ENCODE peak calls at places on chromosomes 7 and 10, in nine cellular contexts. One of them, this sample, is unnamed.

GRCh38 chr7:153090209-153090608 is 330.7 kb downstream of the ACTR3B start:
- DNase-seq in NCI-H1092: no peak
- DNase-seq in NCI-H748 treated with DMSO at 0.1 percent for 48 hours: no peak
- DNase-seq in effector memory CD8-positive, alpha-beta T cell: no peak
- DNase-seq in AG10803: no peak
- DNase-seq in neural crest cell: no peak
- DNase-seq in stimulated activated CD4-positive, alpha-beta T cell treated with anti-CD3 and anti-CD28 coated beads, TNF-alpha, amount 100 ng/mL, for 24 hours: no peak
- DNase-seq in renal cortical epithelial cell: no peak
- DNase-seq in GM10248: no peak
- DNase-seq in this sample: no peak

GRCh38 chr10:116783011-116783655 is 40.8 kb upstream of the HSPA12A start:
- DNase-seq in effector memory CD8-positive, alpha-beta T cell: no peak
- DNase-seq in neural crest cell: no peak
- DNase-seq in renal cortical epithelial cell: peak
- DNase-seq in stimulated activated CD4-positive, alpha-beta T cell treated with anti-CD3 and anti-CD28 coated beads, TNF-alpha, amount 100 ng/mL, for 24 hours: no peak
- DNase-seq in GM10248: no peak
- DNase-seq in AG10803: peak
- DNase-seq in NCI-H748 treated with DMSO at 0.1 percent for 48 hours: no peak
- DNase-seq in NCI-H1092: no peak
- DNase-seq in this sample: no peak

GRCh38 chr7:774161-775109 is 47.4 kb upstream of the PRKAR1B start:
- DNase-seq in NCI-H1092: no peak
- DNase-seq in stimulated activated CD4-positive, alpha-beta T cell treated with anti-CD3 and anti-CD28 coated beads, TNF-alpha, amount 100 ng/mL, for 24 hours: peak
- DNase-seq in GM10248: peak
- DNase-seq in renal cortical epithelial cell: no peak
- DNase-seq in AG10803: peak
- DNase-seq in effector memory CD8-positive, alpha-beta T cell: peak
- DNase-seq in neural crest cell: peak
- DNase-seq in NCI-H748 treated with DMSO at 0.1 percent for 48 hours: peak
- DNase-seq in this sample: no peak

GRCh38 chr7:69967152-69967591 is 368.9 kb downstream of the AUTS2 start:
- DNase-seq in NCI-H1092: peak
- DNase-seq in NCI-H748 treated with DMSO at 0.1 percent for 48 hours: no peak
- DNase-seq in neural crest cell: peak
- DNase-seq in stimulated activated CD4-positive, alpha-beta T cell treated with anti-CD3 and anti-CD28 coated beads, TNF-alpha, amount 100 ng/mL, for 24 hours: no peak
- DNase-seq in AG10803: peak
- DNase-seq in effector memory CD8-positive, alpha-beta T cell: no peak
- DNase-seq in renal cortical epithelial cell: peak
- DNase-seq in GM10248: no peak
- DNase-seq in this sample: no peak

GRCh38 chr7:24786941-24787340 is 29.7 kb upstream of the GSDME start:
- DNase-seq in GM10248: no peak
- DNase-seq in renal cortical epithelial cell: peak
- DNase-seq in neural crest cell: no peak
- DNase-seq in stimulated activated CD4-positive, alpha-beta T cell treated with anti-CD3 and anti-CD28 coated beads, TNF-alpha, amount 100 ng/mL, for 24 hours: no peak
- DNase-seq in effector memory CD8-positive, alpha-beta T cell: no peak
- DNase-seq in NCI-H748 treated with DMSO at 0.1 percent for 48 hours: no peak
- DNase-seq in NCI-H1092: no peak
- DNase-seq in AG10803: peak
- DNase-seq in this sample: no peak

GRCh38 chr7:94350729-94351128 is 44.0 kb upstream of the COL1A2 start:
- DNase-seq in renal cortical epithelial cell: no peak
- DNase-seq in GM10248: no peak
- DNase-seq in stimulated activated CD4-positive, alpha-beta T cell treated with anti-CD3 and anti-CD28 coated beads, TNF-alpha, amount 100 ng/mL, for 24 hours: no peak
- DNase-seq in NCI-H748 treated with DMSO at 0.1 percent for 48 hours: peak
- DNase-seq in NCI-H1092: peak
- DNase-seq in neural crest cell: no peak
- DNase-seq in AG10803: no peak
- DNase-seq in effector memory CD8-positive, alpha-beta T cell: no peak
- DNase-seq in this sample: no peak

GRCh38 chr10:21194510-21194993 is 297.4 kb upstream of the NEBL start:
- DNase-seq in NCI-H1092: no peak
- DNase-seq in GM10248: no peak
- DNase-seq in stimulated activated CD4-positive, alpha-beta T cell treated with anti-CD3 and anti-CD28 coated beads, TNF-alpha, amount 100 ng/mL, for 24 hours: no peak
- DNase-seq in NCI-H748 treated with DMSO at 0.1 percent for 48 hours: peak
- DNase-seq in renal cortical epithelial cell: peak
- DNase-seq in effector memory CD8-positive, alpha-beta T cell: no peak
- DNase-seq in AG10803: no peak
- DNase-seq in neural crest cell: no peak
- DNase-seq in this sample: no peak

GRCh38 chr10:30392564-30392990 is 41.4 kb upstream of the MAP3K8 start:
- DNase-seq in effector memory CD8-positive, alpha-beta T cell: peak
- DNase-seq in NCI-H1092: peak
- DNase-seq in stimulated activated CD4-positive, alpha-beta T cell treated with anti-CD3 and anti-CD28 coated beads, TNF-alpha, amount 100 ng/mL, for 24 hours: peak
- DNase-seq in GM10248: peak
- DNase-seq in AG10803: peak
- DNase-seq in neural crest cell: peak
- DNase-seq in NCI-H748 treated with DMSO at 0.1 percent for 48 hours: peak
- DNase-seq in renal cortical epithelial cell: peak
- DNase-seq in this sample: no peak

GRCh38 chr10:96236090-96236478 is 35.3 kb downstream of the BLNK start:
- DNase-seq in effector memory CD8-positive, alpha-beta T cell: no peak
- DNase-seq in neural crest cell: no peak
- DNase-seq in GM10248: no peak
- DNase-seq in stimulated activated CD4-positive, alpha-beta T cell treated with anti-CD3 and anti-CD28 coated beads, TNF-alpha, amount 100 ng/mL, for 24 hours: no peak
- DNase-seq in renal cortical epithelial cell: no peak
- DNase-seq in NCI-H748 treated with DMSO at 0.1 percent for 48 hours: no peak
- DNase-seq in NCI-H1092: no peak
- DNase-seq in AG10803: no peak
- DNase-seq in this sample: no peak

GRCh38 chr7:158495780-158496179 is 91.8 kb downstream of the PTPRN2 start:
- DNase-seq in NCI-H748 treated with DMSO at 0.1 percent for 48 hours: peak
- DNase-seq in stimulated activated CD4-positive, alpha-beta T cell treated with anti-CD3 and anti-CD28 coated beads, TNF-alpha, amount 100 ng/mL, for 24 hours: no peak
- DNase-seq in effector memory CD8-positive, alpha-beta T cell: no peak
- DNase-seq in renal cortical epithelial cell: no peak
- DNase-seq in GM10248: peak
- DNase-seq in neural crest cell: peak
- DNase-seq in AG10803: no peak
- DNase-seq in NCI-H1092: peak
- DNase-seq in this sample: no peak

GRCh38 chr10:60496181-60496580 is 106.5 kb upstream of the ANK3 start:
- DNase-seq in GM10248: no peak
- DNase-seq in neural crest cell: no peak
- DNase-seq in effector memory CD8-positive, alpha-beta T cell: no peak
- DNase-seq in NCI-H1092: no peak
- DNase-seq in NCI-H748 treated with DMSO at 0.1 percent for 48 hours: no peak
- DNase-seq in renal cortical epithelial cell: no peak
- DNase-seq in AG10803: no peak
- DNase-seq in stimulated activated CD4-positive, alpha-beta T cell treated with anti-CD3 and anti-CD28 coated beads, TNF-alpha, amount 100 ng/mL, for 24 hours: no peak
- DNase-seq in this sample: no peak

This sample was measured in esophagus squamous epithelium.